ENCODE peak calls at places on chromosomes 6 and 20, in seven cellular contexts. I is right cardiac atrium; S is stimulated activated effector memory CD8-positive, alpha-beta T cell treated with anti-CD3 and anti-CD28 coated beads, Interleukin-12 subunit alpha, Interleukin-12 subunit beta, amount 100 ng/mL, for 72 hours; M is stimulated activated CD4-positive, alpha-beta T cell treated with anti-CD3 and anti-CD28 coated beads, Interleukin-2, amount 100 ng/mL, for 48 hours; A is fibroblast of pulmonary artery; L is heart right ventricle; O is stimulated activated CD8-positive, alpha-beta memory T cell treated with anti-CD3 and anti-CD28 coated beads, Interleukin-2, amount 100 ng/mL, for 1 hour. Z is an unnamed sample.

GRCh38 chr20:10634683-10635411 is 39.0 kb downstream of the JAG1 start:
- DNase-seq in I (no peak), S (no peak), M (no peak), A (no peak), L (no peak), O (no peak), Z (no peak)

GRCh38 chr6:157637941-157638340 is 185.1 kb upstream of the SNX9 start:
- DNase-seq in I (no peak), S (no peak), M (no peak), A (no peak), L (no peak), O (no peak), Z (no peak)

GRCh38 chr6:31557443-31558317 is 10.3 kb downstream of the NFKBIL1 start:
- DNase-seq in I (peak), S (no peak), M (no peak), A (no peak), L (no peak), O (no peak), Z (no peak)

GRCh38 chr20:63702036-63702665 is 5.6 kb downstream of the ARFRP1 start:
- DNase-seq in I (no peak), S (no peak), M (no peak), A (no peak), L (no peak), O (no peak), Z (no peak)

GRCh38 chr6:139801571-139802321 is 427.3 kb upstream of the CITED2 start:
- DNase-seq in I (no peak), S (no peak), M (no peak), A (peak), L (no peak), O (no peak), Z (no peak)

GRCh38 chr6:39004801-39005200 is 43.8 kb upstream of the GLP1R start:
- DNase-seq in I (no peak), S (no peak), M (no peak), A (no peak), L (no peak), O (no peak), Z (no peak)

GRCh38 chr20:63626424-63627128 is at the start of gene GMEB2:
- DNase-seq in I (peak), S (peak), M (peak), A (peak), L (peak), O (peak), Z (peak)

GRCh38 chr6:20182926-20183521 is 29.2 kb downstream of the MBOAT1 start:
- DNase-seq in I (peak), S (no peak), M (no peak), A (no peak), L (peak), O (no peak), Z (no peak)

GRCh38 chr6:1842334-1842733 is 232.6 kb downstream of the FOXC1 start:
- DNase-seq in I (no peak), S (no peak), M (no peak), A (no peak), L (no peak), O (no peak), Z (no peak)

GRCh38 chr6:156884306-156884705 is 107.1 kb downstream of the ARID1B start:
- DNase-seq in I (no peak), S (no peak), M (no peak), A (no peak), L (no peak), O (no peak), Z (peak)

GRCh38 chr6:14984454-14984853 is 261.4 kb upstream of the JARID2 start:
- DNase-seq in I (no peak), S (no peak), M (no peak), A (peak), L (peak), O (no peak), Z (no peak)

GRCh38 chr6:53205778-53206177 is 57.1 kb upstream of the GCM1 start:
- DNase-seq in I (no peak), S (no peak), M (no peak), A (no peak), L (no peak), O (no peak), Z (no peak)

GRCh38 chr6:96468681-96469224 is 52.9 kb upstream of the UFL1 start:
- DNase-seq in I (peak), S (no peak), M (no peak), A (no peak), L (no peak), O (no peak), Z (no peak)

GRCh38 chr20:15789083-15789482 is 784.2 kb downstream of the KIF16B start:
- DNase-seq in I (no peak), S (no peak), M (no peak), A (no peak), L (no peak), O (no peak), Z (no peak)

GRCh38 chr6:13012977-13013680 is 296.6 kb downstream of the PHACTR1 start:
- DNase-seq in I (peak), S (no peak), M (no peak), A (peak), L (peak), O (no peak), Z (no peak)

GRCh38 chr20:50762045-50762422 is 30.7 kb downstream of the PARD6B start:
- DNase-seq in I (no peak), S (no peak), M (no peak), A (peak), L (no peak), O (no peak), Z (no peak)

GRCh38 chr20:6091661-6092060 is 31.2 kb downstream of the FERMT1 start:
- DNase-seq in I (no peak), S (no peak), M (no peak), A (no peak), L (no peak), O (no peak), Z (no peak)

GRCh38 chr6:50007821-50008220 is 14.0 kb downstream of the DEFB110 start:
- DNase-seq in I (no peak), S (no peak), M (no peak), A (no peak), L (no peak), O (no peak), Z (no peak)

Z was measured in D721Med.